ENCODE peak calls at places on chromosomes 4 and X, in eight cellular contexts. F, T, J, Z, C, Q, H and Y are unnamed samples. For H3K4me1, the result is how much of the 10 kb centered on the place peaks cover.

GRCh38 chrX:87636533-87636932 is 118.9 kb downstream of the KLHL4 start:
- DNase-seq in F (peak), T (no peak), J (no peak), Z (no peak), C (no peak), Q (no peak), H (no peak), Y (no peak)

GRCh38 chr4:185865901-185866328 is 53.9 kb upstream of the SORBS2 start:
- DNase-seq in F (no peak), T (no peak), J (no peak), Z (no peak), C (peak), Q (no peak), H (no peak), Y (no peak)

GRCh38 chrX:40444798-40445496 is 135.8 kb upstream of the ATP6AP2 start:
- DNase-seq in F (no peak), T (no peak), J (no peak), Z (no peak), C (no peak), Q (no peak), H (no peak), Y (no peak)

GRCh38 chrX:72539822-72540221 is 32.8 kb downstream of the HDAC8 start:
- DNase-seq in F (no peak), T (no peak), J (no peak), Z (peak), C (no peak), Q (no peak), H (no peak), Y (no peak)

GRCh38 chrX:31266172-31267076 is 194.6 kb upstream of the FTHL17 start:
- DNase-seq in F (peak), T (peak), J (peak), Z (peak), C (peak), Q (peak), H (peak), Y (peak)

GRCh38 chr4:122577808-122578781 is 42.8 kb downstream of the IL21 start:
- DNase-seq in F (peak), T (peak), J (no peak), Z (peak), C (peak), Q (peak), H (peak), Y (no peak)

GRCh38 chr4:183571350-183572076 is 66.7 kb downstream of the ING2 start:
- DNase-seq in F (peak), T (no peak), J (peak), Z (peak), C (peak), Q (peak), H (no peak), Y (no peak)

GRCh38 chr4:17494258-17494657 is 17.6 kb downstream of the QDPR start:
- DNase-seq in F (no peak), T (peak), J (no peak), Z (no peak), C (peak), Q (no peak), H (no peak), Y (peak)

GRCh38 chr4:182778222-182778982 is 138.8 kb downstream of the DCTD start:
- DNase-seq in F (no peak), T (no peak), J (no peak), Z (no peak), C (peak), Q (no peak), H (no peak), Y (no peak)

GRCh38 chrX:774536-774935 is 143.9 kb downstream of the SHOX start:
- DNase-seq in F (no peak), T (no peak), J (no peak), Z (no peak), C (no peak), Q (no peak), H (no peak), Y (no peak)

GRCh38 chr4:89283226-89283974 is 24.2 kb downstream of the GPRIN3 start:
- DNase-seq in F (no peak), T (no peak), J (no peak), Z (no peak), C (peak), Q (no peak), H (no peak), Y (no peak)

DNA sequence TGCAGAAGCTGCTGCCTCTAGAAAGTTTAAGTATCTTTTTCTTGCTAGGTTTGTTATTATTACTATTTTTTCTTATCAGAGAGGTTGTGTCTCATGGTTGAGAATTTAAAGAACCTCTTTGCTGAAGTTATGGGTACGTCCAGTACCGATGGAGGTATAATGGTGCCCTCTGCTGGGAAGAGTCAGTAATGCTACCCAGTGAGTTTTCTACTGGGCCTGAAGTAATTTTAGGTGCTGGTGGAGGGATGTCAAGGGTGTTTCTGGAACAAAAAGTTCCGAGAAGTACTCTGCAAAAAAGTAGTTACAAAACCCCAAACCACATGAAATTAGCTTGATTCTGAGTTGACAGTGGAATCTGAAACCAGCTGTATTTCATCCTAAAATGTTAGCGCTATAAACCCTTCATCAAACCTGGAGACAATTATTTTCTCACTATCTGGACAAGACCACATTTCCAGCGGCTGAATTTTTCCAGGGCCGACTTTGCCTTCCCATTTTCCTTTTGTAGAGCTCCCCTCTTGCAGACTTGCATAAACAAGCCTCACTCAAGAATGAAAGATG is 102.5 kb upstream of the MID1 start:
- DNase-seq in F (peak), T (peak), J (no peak), Z (peak), C (peak), Q (peak), H (peak), Y (peak)
- TF ChIP-seq CTCF in F (peak), T (peak), J (peak), Z (peak), C (peak), Q (peak), H (peak), Y (peak)

GRCh38 chr4:1305781-1306455 is 16.2 kb downstream of the MAEA start:
- DNase-seq in F (peak), T (no peak), J (no peak), Z (no peak), C (no peak), Q (no peak), H (no peak), Y (no peak)
- H3K4me1 ChIP-seq in F (under half), T (under half), J (under half), Z (under half), C (under half), Q (under half), H (under half), Y (under half)

DNA sequence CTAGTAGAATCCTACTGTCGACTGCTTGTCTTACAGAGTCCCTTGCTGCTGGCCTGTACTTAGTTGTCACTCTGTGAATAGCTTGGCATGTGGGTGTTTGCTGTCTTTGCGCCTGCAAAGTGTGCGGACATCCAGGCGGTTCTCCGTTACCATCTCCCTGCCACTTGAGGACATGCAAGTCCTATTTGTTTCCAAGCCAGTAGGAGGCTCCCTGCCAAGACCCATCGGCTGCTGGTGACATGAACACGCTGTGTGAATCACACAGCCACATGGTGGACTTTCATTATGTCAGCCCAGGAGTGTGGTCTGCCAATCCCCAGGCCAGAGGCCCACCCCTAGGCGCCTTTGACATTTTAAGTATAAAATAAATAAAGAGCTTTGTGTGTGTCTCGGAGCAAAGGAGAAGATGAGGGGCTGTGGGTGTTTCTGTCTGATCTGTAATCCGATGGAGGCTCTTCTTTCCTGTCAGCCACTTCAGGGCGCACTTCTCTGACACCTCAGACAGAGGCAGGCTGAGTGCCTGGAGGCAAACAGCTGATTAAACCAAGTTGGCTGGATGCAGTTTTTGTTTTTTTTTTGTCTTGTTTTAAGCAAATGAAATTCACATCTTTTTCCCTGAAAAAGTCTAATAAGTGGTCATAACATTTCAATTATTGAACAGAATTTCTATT is 51.5 kb downstream of the ALPK1 start:
- DNase-seq in F (peak), T (peak), J (no peak), Z (peak), C (peak), Q (peak), H (no peak), Y (no peak)
- TF ChIP-seq CTCF in F (peak), T (peak), J (no peak), Z (no peak), C (peak), Q (peak), H (no peak), Y (no peak)

GRCh38 chr4:87057835-87058234 is 123.0 kb downstream of the AFF1 start:
- DNase-seq in F (no peak), T (no peak), J (no peak), Z (no peak), C (peak), Q (no peak), H (no peak), Y (no peak)
- H3K4me1 ChIP-seq in F (under half), T (under half), J (under half), Z (under half), C (under half), Q (under half), H (under half), Y (under half)

GRCh38 chrX:103304705-103305104 is 6.1 kb downstream of the BEX2 start:
- DNase-seq in F (no peak), T (no peak), J (no peak), Z (no peak), C (no peak), Q (no peak), H (no peak), Y (no peak)
- TF ChIP-seq CTCF in F (no peak), T (no peak), J (no peak), Z (no peak), C (no peak), Q (no peak), H (no peak), Y (no peak)

GRCh38 chr4:184792334-184792733 is 33.4 kb downstream of the ACSL1 start:
- DNase-seq in F (no peak), T (no peak), J (no peak), Z (no peak), C (peak), Q (no peak), H (no peak), Y (no peak)
- H3K4me1 ChIP-seq in F (under half), T (under half), J (under half), Z (under half), C (under half), Q (under half), H (under half), Y (under half)